ENCODE peak calls at places on chromosomes 5 and 9, in four cellular contexts. X is GM12878, T is SK-N-SH, O is HepG2. Z is an unnamed sample.

GRCh38 chr5:173741729-173742431 is 125.4 kb upstream of the BOD1 start:
- DNase-seq in T (no peak), O (no peak), X (no peak), Z (no peak)

GRCh38 chr9:93669116-93669957 is 93.0 kb downstream of the PHF2 start:
- DNase-seq in O (no peak), X (no peak), T (no peak), Z (no peak)

GRCh38 chr9:74035786-74036185 is 461.3 kb upstream of the RORB start:
- DNase-seq in T (no peak), X (no peak), O (peak; percentile 10), Z (no peak)

GRCh38 chr5:150670275-150670960 is 9.4 kb downstream of the MYOZ3 start:
- DNase-seq in X (no peak), O (no peak), T (no peak), Z (no peak)

GRCh38 chr9:108776920-108777650 is 78.7 kb downstream of the ACTL7B start:
- DNase-seq in T (no peak), X (no peak), O (peak; percentile 81), Z (no peak)

GRCh38 chr5:10639846-10640368 is 76.0 kb downstream of the ANKRD33B start:
- DNase-seq in O (no peak), T (no peak), X (no peak), Z (no peak)

GRCh38 chr5:80672140-80672736 is 17.5 kb upstream of the DHFR start:
- DNase-seq in O (peak; percentile 76), T (peak; percentile 69), X (peak; percentile 28), Z (peak; percentile 77)

GRCh38 chr5:176723440-176723839 is 76.2 kb downstream of the TSPAN17 start:
- DNase-seq in T (no peak), O (no peak), X (no peak), Z (no peak)

GRCh38 chr9:85599540-85600140 is 142.1 kb downstream of the AGTPBP1 start:
- DNase-seq in X (no peak), O (no peak), T (no peak), Z (no peak)

GRCh38 chr9:91407580-91408275 is 15.9 kb downstream of the NFIL3 start:
- DNase-seq in O (no peak), X (no peak), T (no peak), Z (no peak)

GRCh38 chr9:33791117-33791516 is 4.2 kb upstream of the PRSS3 start:
- DNase-seq in O (no peak), T (no peak), X (no peak), Z (no peak)

GRCh38 chr5:62259699-62260220 is 46.2 kb upstream of the KIF2A start:
- DNase-seq in T (no peak), O (no peak), X (no peak), Z (no peak)

GRCh38 chr5:175823731-175824525 is 47.5 kb upstream of the CPLX2 start:
- DNase-seq in O (no peak), T (no peak), X (no peak), Z (no peak)

GRCh38 chr5:1175015-1175414 is 26.4 kb upstream of the SLC6A19 start:
- DNase-seq in X (no peak), O (no peak), T (no peak), Z (no peak)

GRCh38 chr5:168578506-168579205 is 512 bp downstream of the PANK3 start:
- DNase-seq in O (peak; percentile 51), T (peak; percentile 73), X (no peak), Z (peak; percentile 80)

GRCh38 chr9:35700942-35701341 is 11.2 kb upstream of the TPM2 start:
- DNase-seq in X (no peak), T (no peak), O (no peak), Z (no peak)

GRCh38 chr5:97986069-97986468 is 787.4 kb upstream of the RGMB start:
- DNase-seq in T (no peak), X (no peak), O (no peak), Z (peak; percentile 7)

GRCh38 chr5:27906911-27907590 is 868.7 kb upstream of the CDH9 start:
- DNase-seq in X (no peak), O (peak; percentile 1), T (no peak), Z (no peak)

GRCh38 chr5:145574889-145575573 is 260.1 kb downstream of the PRELID2 start:
- DNase-seq in O (no peak), T (no peak), X (no peak), Z (no peak)

GRCh38 chr9:135512241-135512603 is 9.0 kb upstream of the LCN1 start:
- DNase-seq in X (no peak), T (no peak), O (no peak), Z (no peak)

GRCh38 chr5:33726422-33727165 is 165.2 kb downstream of the ADAMTS12 start:
- DNase-seq in T (no peak), O (no peak), X (no peak), Z (no peak)

GRCh38 chr9:136244776-136245193 is 827 bp downstream of the QSOX2 start:
- DNase-seq in O (no peak), T (no peak), X (no peak), Z (no peak)

GRCh38 chr9:127520941-127521918 is 69.9 kb downstream of the LRSAM1 start:
- DNase-seq in O (no peak), T (no peak), X (no peak), Z (no peak)

GRCh38 chr9:20658677-20659473 is 25.2 kb upstream of the FOCAD start:
- DNase-seq in X (no peak), T (no peak), O (no peak), Z (no peak)

GRCh38 chr5:127353761-127354160 is 63.2 kb downstream of the MEGF10 start:
- DNase-seq in T (no peak), O (no peak), X (no peak), Z (no peak)

GRCh38 chr9:113624721-113625120 is 161.2 kb downstream of the RGS3 start:
- DNase-seq in O (no peak), X (no peak), T (peak; percentile 60), Z (no peak)

GRCh38 chr9:2962471-2963172 is 118.7 kb upstream of the PUM3 start:
- DNase-seq in T (no peak), X (no peak), O (no peak), Z (no peak)

GRCh38 chr5:127386557-127386956 is 96.0 kb downstream of the MEGF10 start:
- DNase-seq in X (no peak), T (no peak), O (peak; percentile 3), Z (no peak)

GRCh38 chr9:90098456-90098855 is 493.6 kb downstream of the GADD45G start:
- DNase-seq in O (no peak), T (no peak), X (no peak), Z (no peak)

GRCh38 chr9:96777539-96777864 is 385 bp downstream of the ZNF510 start:
- DNase-seq in T (no peak), O (no peak), X (no peak), Z (no peak)

DNA sequence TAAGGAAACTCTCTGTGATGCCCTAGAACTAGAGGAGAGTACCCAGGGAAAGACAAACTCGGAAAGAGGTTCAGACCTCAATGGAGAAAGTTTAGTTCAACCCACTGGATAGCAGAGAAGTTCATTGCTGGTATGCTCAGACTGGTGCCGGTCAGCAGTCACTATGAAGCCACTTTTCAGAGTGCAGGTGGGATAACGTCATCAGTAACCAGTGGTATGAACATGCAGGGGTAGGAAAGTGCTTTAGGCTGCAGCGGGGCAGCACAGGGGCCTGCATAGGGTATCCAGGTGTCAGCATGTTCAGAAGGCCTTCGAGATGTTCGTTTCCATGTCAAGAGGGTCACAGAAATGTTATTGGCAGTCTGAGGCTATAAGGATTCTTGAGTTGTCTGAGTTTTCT is 20.8 kb upstream of the ANKRD55 start:
- DNase-seq in T (no peak), O (no peak), X (no peak), Z (no peak)
- TF ChIP-seq TCF12 in T (no peak), O (no peak), X (no peak), Z (no peak)

DNA sequence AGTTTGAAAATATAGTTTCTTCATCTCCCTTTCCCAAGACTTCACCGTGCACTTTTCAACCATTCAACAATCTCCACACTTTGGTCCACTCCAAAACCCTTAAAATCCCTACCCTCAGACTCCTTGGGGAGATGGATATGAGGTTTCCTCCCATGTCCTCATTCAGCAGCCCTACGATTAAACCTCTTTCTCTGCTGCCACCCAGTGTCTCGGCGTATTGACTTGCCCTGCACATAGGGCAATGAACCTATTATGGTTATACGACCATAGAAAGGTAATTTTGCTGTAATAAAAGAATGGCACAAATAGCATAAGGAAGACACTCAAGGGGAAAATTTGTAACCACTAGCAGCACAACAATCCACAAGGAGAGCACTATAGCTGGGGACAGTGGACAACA is 803.5 kb downstream of the TLE1 start:
- DNase-seq in O (no peak), T (no peak), X (no peak), Z (no peak)
- TF ChIP-seq TCF12 in O (no peak), T (no peak), X (no peak), Z (no peak)

DNA sequence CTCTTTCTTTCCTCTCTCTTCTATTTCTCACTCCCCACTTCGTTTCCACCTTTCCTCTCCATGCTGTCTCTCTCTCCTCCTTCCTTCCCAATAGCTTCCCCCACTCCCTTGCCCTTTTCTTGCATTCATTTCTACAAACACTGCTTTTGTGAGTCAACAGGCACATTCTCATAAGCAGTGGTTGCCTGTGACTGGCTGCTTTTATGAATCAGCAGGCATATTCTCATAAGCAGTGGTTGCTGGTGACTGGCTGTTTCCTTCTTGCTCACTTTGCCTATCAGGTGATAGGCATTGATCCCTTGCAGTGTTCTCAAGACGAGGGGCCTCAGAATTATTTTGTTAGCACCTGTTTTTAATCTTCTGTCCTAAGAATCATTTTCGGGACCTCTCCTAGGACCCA is 116.1 kb upstream of the ACTBL2 start:
- DNase-seq in T (no peak), X (no peak), O (no peak), Z (no peak)
- TF ChIP-seq TCF12 in T (peak; percentile 14), X (no peak), O (no peak), Z (no peak)

DNA sequence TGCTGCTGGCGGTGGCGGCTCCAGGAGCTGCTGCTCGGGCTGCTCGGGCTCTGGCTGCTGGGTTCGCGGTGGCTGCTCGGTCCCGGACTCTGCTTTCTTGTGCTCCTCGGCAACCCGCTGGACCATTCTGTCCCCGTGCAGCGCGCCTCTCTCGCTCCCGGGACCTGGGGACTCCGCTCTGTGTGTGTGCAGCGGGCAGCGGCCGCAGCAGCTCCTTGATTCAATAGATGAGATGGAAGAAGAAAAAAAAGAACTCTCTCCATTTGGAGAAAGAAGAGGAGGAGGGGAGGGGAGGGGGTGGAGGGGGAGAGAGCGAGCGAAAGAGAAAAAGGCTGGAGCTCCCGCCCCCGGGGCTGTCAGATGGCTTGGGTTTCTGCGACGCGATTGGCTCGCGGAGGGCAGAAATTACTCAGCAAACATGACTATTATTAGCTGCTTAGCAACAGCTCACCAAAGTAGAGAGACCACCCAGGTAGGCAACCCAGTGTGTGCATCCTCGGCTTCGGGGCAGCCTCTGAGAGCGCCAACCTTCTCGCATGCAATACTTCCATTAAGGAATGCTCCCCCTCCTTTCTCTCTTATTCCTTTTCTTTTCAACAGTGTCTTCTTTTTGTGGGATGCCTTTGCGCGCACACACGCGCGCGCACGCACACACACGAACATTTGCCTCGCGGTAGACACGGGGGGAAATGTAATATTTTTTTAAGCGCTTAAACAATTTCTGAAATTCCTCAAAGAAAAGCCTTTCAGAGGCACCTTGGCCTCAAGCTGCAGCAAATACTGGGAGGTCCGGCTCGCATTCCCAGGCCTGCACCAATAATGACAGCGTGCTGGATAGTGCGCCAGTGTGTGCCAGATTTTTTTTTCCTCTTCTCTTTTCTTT is 7.6 kb downstream of the PTCH1 start:
- DNase-seq in T (peak; percentile 74), O (peak; percentile 73), X (peak; percentile 56), Z (peak; percentile 82)
- TF ChIP-seq TCF12 in T (no peak), O (no peak), X (no peak), Z (no peak)

GRCh38 chr9:81826541-81826906 is 101.7 kb upstream of the SPATA31D4 start:
- DNase-seq in X (no peak), T (no peak), O (no peak), Z (no peak)
- TF ChIP-seq TCF12 in X (no peak), T (no peak), O (no peak), Z (no peak)